ENCODE peak calls at places on chromosome 4, in five cellular contexts. V, C, J, R and L are unnamed samples.

GRCh38 chr4:149823770-149824221 is 8.2 kb upstream of the IQCM start:
- DNase-seq in V (no peak), C (no peak), J (no peak), R (peak; percentile 87), L (no peak)

GRCh38 chr4:138835833-138836521 is 179.6 kb upstream of the NOCT start:
- DNase-seq in V (no peak), C (no peak), J (no peak), R (peak; percentile 18), L (no peak)

GRCh38 chr4:35500812-35501211 is 743.5 kb downstream of the ARAP2 start:
- DNase-seq in V (no peak), C (no peak), J (no peak), R (no peak), L (no peak)

GRCh38 chr4:11954093-11954492 is 525.4 kb upstream of the HS3ST1 start:
- DNase-seq in V (no peak), C (no peak), J (no peak), R (no peak), L (no peak)

GRCh38 chr4:18689308-18689915 is 667.9 kb upstream of the LCORL start:
- DNase-seq in V (peak; percentile 37), C (peak; percentile 41), J (no peak), R (peak; percentile 23), L (peak; percentile 56)

GRCh38 chr4:117771647-117772337 is 262.5 kb upstream of the NDST3 start:
- DNase-seq in V (no peak), C (no peak), J (no peak), R (no peak), L (no peak)

GRCh38 chr4:37999000-37999745 is 39.0 kb downstream of the PTTG2 start:
- DNase-seq in V (no peak), C (no peak), J (no peak), R (no peak), L (no peak)

GRCh38 chr4:9704551-9705332 is 76.7 kb upstream of the DRD5 start:
- DNase-seq in V (no peak), C (no peak), J (no peak), R (no peak), L (no peak)

GRCh38 chr4:130233377-130234047 is 1137.6 kb downstream of the C4orf33 start:
- DNase-seq in V (no peak), C (no peak), J (no peak), R (no peak), L (no peak)

GRCh38 chr4:5804656-5805055 is 88.2 kb downstream of the CRMP1 start:
- DNase-seq in V (no peak), C (no peak), J (peak; percentile 33), R (no peak), L (no peak)

GRCh38 chr4:6270691-6271121 is 1.1 kb downstream of the WFS1 start:
- DNase-seq in V (no peak), C (no peak), J (no peak), R (no peak), L (no peak)

GRCh38 chr4:95102391-95102790 is 344.6 kb downstream of the BMPR1B start:
- DNase-seq in V (no peak), C (no peak), J (no peak), R (no peak), L (no peak)

GRCh38 chr4:169116270-169116901 is 106.3 kb upstream of the CBR4 start:
- DNase-seq in V (no peak), C (no peak), J (no peak), R (peak; percentile 49), L (no peak)

GRCh38 chr4:78552398-78553396 is 1.1 kb downstream of the ANXA3 start:
- DNase-seq in V (no peak), C (no peak), J (no peak), R (peak; percentile 64), L (peak; percentile 15)

GRCh38 chr4:6200011-6200921 is at the start of gene JAKMIP1:
- DNase-seq in V (peak; percentile 82), C (no peak), J (no peak), R (peak; percentile 41), L (peak; percentile 93)

GRCh38 chr4:176005766-176006165 is 59.9 kb upstream of the WDR17 start:
- DNase-seq in V (no peak), C (no peak), J (no peak), R (no peak), L (no peak)

GRCh38 chr4:136831553-136831952 is 700.7 kb downstream of the PCDH18 start:
- DNase-seq in V (no peak), C (no peak), J (no peak), R (no peak), L (no peak)

GRCh38 chr4:48047421-48047844 is 30.9 kb downstream of the NIPAL1 start:
- DNase-seq in V (no peak), C (no peak), J (no peak), R (no peak), L (no peak)

GRCh38 chr4:104015680-104016079 is 295.9 kb upstream of the TACR3 start:
- DNase-seq in V (no peak), C (no peak), J (no peak), R (no peak), L (no peak)

GRCh38 chr4:78971326-78971725 is 32.1 kb upstream of the PAQR3 start:
- DNase-seq in V (no peak), C (peak; percentile 66), J (no peak), R (no peak), L (no peak)

GRCh38 chr4:184792334-184792733 is 33.4 kb downstream of the ACSL1 start:
- DNase-seq in V (no peak), C (no peak), J (no peak), R (peak; percentile 38), L (no peak)

GRCh38 chr4:108168213-108168671 is 490 bp downstream of the LEF1 start:
- DNase-seq in V (no peak), C (no peak), J (no peak), R (peak; percentile 16), L (no peak)

GRCh38 chr4:17510582-17510981 is 1.3 kb downstream of the QDPR start:
- DNase-seq in V (no peak), C (no peak), J (no peak), R (no peak), L (no peak)

GRCh38 chr4:20881658-20882057 is 181.4 kb downstream of the PACRGL start:
- DNase-seq in V (no peak), C (no peak), J (no peak), R (no peak), L (no peak)

DNA sequence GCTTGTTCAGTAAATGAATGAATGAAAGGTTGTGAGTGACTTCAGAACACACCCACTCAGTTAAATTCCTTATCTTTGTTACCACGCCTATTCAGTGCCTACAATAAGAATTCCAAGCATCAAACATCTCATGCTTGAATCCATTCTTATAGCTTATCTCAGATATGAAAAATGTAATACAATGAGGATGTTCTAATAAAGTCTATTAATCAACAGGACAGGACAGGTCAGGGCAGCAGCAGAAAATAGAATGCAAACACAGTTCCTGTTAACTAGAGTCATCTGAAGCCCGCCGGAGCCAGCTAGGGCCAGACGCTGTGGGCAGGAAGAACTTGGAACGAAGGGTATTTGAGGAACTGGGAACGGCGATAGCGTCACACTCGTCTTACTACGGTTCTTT is 48.5 kb downstream of the SEL1L3 start:
- DNase-seq in V (no peak), C (peak; percentile 31), J (no peak), R (peak; percentile 94), L (no peak)
- TF ChIP-seq CTCF in V (no peak), C (no peak), J (no peak), R (no peak), L (no peak)

GRCh38 chr4:84901173-84901572 is 65.3 kb downstream of the WDFY3 start:
- DNase-seq in V (no peak), C (no peak), J (no peak), R (no peak), L (no peak)
- TF ChIP-seq CTCF in V (no peak), C (no peak), J (no peak), R (no peak), L (no peak)

GRCh38 chr4:89949782-89950387 is 55.2 kb downstream of the MMRN1 start:
- DNase-seq in V (no peak), C (no peak), J (no peak), R (no peak), L (no peak)
- TF ChIP-seq CTCF in V (peak; percentile 21), C (no peak), J (no peak), R (no peak), L (peak; percentile 44)

GRCh38 chr4:90120037-90120436 is 7.2 kb upstream of the CCSER1 start:
- DNase-seq in V (no peak), C (no peak), J (no peak), R (no peak), L (no peak)
- TF ChIP-seq CTCF in V (no peak), C (no peak), J (no peak), R (no peak), L (no peak)